ENCODE peak calls at places on chromosome 9, in seven cellular contexts. One of them, this sample, is unnamed.

GRCh38 chr9:91891915-91892314 is 58.1 kb downstream of the ROR2 start:
- DNase-seq in MM.1S: peak; percentile 66
- DNase-seq in psoas muscle: no peak
- DNase-seq in AG04450: no peak
- DNase-seq in epithelial cell of proximal tubule: no peak
- DNase-seq in PC-9: no peak
- DNase-seq in fibroblast of the aortic adventitia: no peak
- DNase-seq in this sample: no peak

GRCh38 chr9:97710356-97711222 is 13.4 kb upstream of the XPA start:
- DNase-seq in MM.1S: peak; percentile 75
- DNase-seq in psoas muscle: no peak
- DNase-seq in AG04450: no peak
- DNase-seq in epithelial cell of proximal tubule: no peak
- DNase-seq in PC-9: peak; percentile 59
- DNase-seq in fibroblast of the aortic adventitia: peak; percentile 78
- DNase-seq in this sample: peak; percentile 81

GRCh38 chr9:87479801-87480201 is 17.9 kb upstream of the DAPK1 start:
- DNase-seq in MM.1S: peak; percentile 33
- DNase-seq in psoas muscle: no peak
- DNase-seq in AG04450: no peak
- DNase-seq in epithelial cell of proximal tubule: no peak
- DNase-seq in PC-9: no peak
- DNase-seq in fibroblast of the aortic adventitia: no peak
- DNase-seq in this sample: peak; percentile 75

GRCh38 chr9:137582286-137582860 is 3.6 kb upstream of the DPH7 start:
- DNase-seq in MM.1S: no peak
- DNase-seq in psoas muscle: peak; percentile 71
- DNase-seq in AG04450: no peak
- DNase-seq in epithelial cell of proximal tubule: no peak
- DNase-seq in PC-9: no peak
- DNase-seq in fibroblast of the aortic adventitia: no peak
- DNase-seq in this sample: no peak

GRCh38 chr9:110619831-110620230 is 40.3 kb upstream of the SVEP1 start:
- DNase-seq in MM.1S: no peak
- DNase-seq in psoas muscle: no peak
- DNase-seq in AG04450: peak; percentile 21
- DNase-seq in epithelial cell of proximal tubule: no peak
- DNase-seq in PC-9: no peak
- DNase-seq in fibroblast of the aortic adventitia: peak; percentile 67
- DNase-seq in this sample: no peak

GRCh38 chr9:97704327-97704677 is 7.2 kb upstream of the XPA start:
- DNase-seq in MM.1S: no peak
- DNase-seq in psoas muscle: no peak
- DNase-seq in AG04450: no peak
- DNase-seq in epithelial cell of proximal tubule: no peak
- DNase-seq in PC-9: no peak
- DNase-seq in fibroblast of the aortic adventitia: no peak
- DNase-seq in this sample: no peak

GRCh38 chr9:224540-225520 is 10.2 kb downstream of the DOCK8 start:
- DNase-seq in MM.1S: no peak
- DNase-seq in psoas muscle: no peak
- DNase-seq in AG04450: no peak
- DNase-seq in epithelial cell of proximal tubule: no peak
- DNase-seq in PC-9: peak; percentile 86
- DNase-seq in fibroblast of the aortic adventitia: peak; percentile 4
- DNase-seq in this sample: no peak

GRCh38 chr9:134570151-134570621 is 71.4 kb upstream of the COL5A1 start:
- DNase-seq in MM.1S: no peak
- DNase-seq in psoas muscle: no peak
- DNase-seq in AG04450: no peak
- DNase-seq in epithelial cell of proximal tubule: no peak
- DNase-seq in PC-9: no peak
- DNase-seq in fibroblast of the aortic adventitia: peak; percentile 38
- DNase-seq in this sample: no peak

GRCh38 chr9:124290743-124291554 is 33.2 kb downstream of the NEK6 start:
- DNase-seq in MM.1S: no peak
- DNase-seq in psoas muscle: no peak
- DNase-seq in AG04450: no peak
- DNase-seq in epithelial cell of proximal tubule: no peak
- DNase-seq in PC-9: no peak
- DNase-seq in fibroblast of the aortic adventitia: no peak
- DNase-seq in this sample: peak; percentile 52

GRCh38 chr9:124613849-124614248 is 106.7 kb upstream of the NR5A1 start:
- DNase-seq in MM.1S: no peak
- DNase-seq in psoas muscle: no peak
- DNase-seq in AG04450: no peak
- DNase-seq in epithelial cell of proximal tubule: no peak
- DNase-seq in PC-9: no peak
- DNase-seq in fibroblast of the aortic adventitia: no peak
- DNase-seq in this sample: no peak

GRCh38 chr9:89664896-89665329 is 60.1 kb downstream of the GADD45G start:
- DNase-seq in MM.1S: no peak
- DNase-seq in psoas muscle: no peak
- DNase-seq in AG04450: no peak
- DNase-seq in epithelial cell of proximal tubule: no peak
- DNase-seq in PC-9: no peak
- DNase-seq in fibroblast of the aortic adventitia: no peak
- DNase-seq in this sample: no peak

GRCh38 chr9:38215465-38215864 is 146.4 kb upstream of the SHB start:
- DNase-seq in MM.1S: no peak
- DNase-seq in psoas muscle: no peak
- DNase-seq in AG04450: no peak
- DNase-seq in epithelial cell of proximal tubule: no peak
- DNase-seq in PC-9: no peak
- DNase-seq in fibroblast of the aortic adventitia: no peak
- DNase-seq in this sample: no peak

GRCh38 chr9:93891050-93891449 is 64.1 kb downstream of the BARX1 start:
- DNase-seq in MM.1S: no peak
- DNase-seq in psoas muscle: no peak
- DNase-seq in AG04450: no peak
- DNase-seq in epithelial cell of proximal tubule: no peak
- DNase-seq in PC-9: no peak
- DNase-seq in fibroblast of the aortic adventitia: no peak
- DNase-seq in this sample: no peak

GRCh38 chr9:133322701-133323100 is 13.3 kb downstream of the SURF6 start:
- DNase-seq in MM.1S: no peak
- DNase-seq in psoas muscle: no peak
- DNase-seq in AG04450: no peak
- DNase-seq in epithelial cell of proximal tubule: no peak
- DNase-seq in PC-9: no peak
- DNase-seq in fibroblast of the aortic adventitia: no peak
- DNase-seq in this sample: no peak

GRCh38 chr9:123825337-123825736 is 104.6 kb downstream of the DENND1A start:
- DNase-seq in MM.1S: no peak
- DNase-seq in psoas muscle: no peak
- DNase-seq in AG04450: no peak
- DNase-seq in epithelial cell of proximal tubule: no peak
- DNase-seq in PC-9: no peak
- DNase-seq in fibroblast of the aortic adventitia: no peak
- DNase-seq in this sample: no peak

GRCh38 chr9:70902705-70903131 is 218.7 kb downstream of the TRPM3 start:
- DNase-seq in MM.1S: no peak
- DNase-seq in psoas muscle: no peak
- DNase-seq in AG04450: peak; percentile 83
- DNase-seq in epithelial cell of proximal tubule: peak; percentile 99
- DNase-seq in PC-9: peak; percentile 62
- DNase-seq in fibroblast of the aortic adventitia: peak; percentile 98
- DNase-seq in this sample: no peak

GRCh38 chr9:19209188-19209587 is 21.3 kb upstream of the DENND4C start:
- DNase-seq in MM.1S: no peak
- DNase-seq in psoas muscle: no peak
- DNase-seq in AG04450: no peak
- DNase-seq in epithelial cell of proximal tubule: no peak
- DNase-seq in PC-9: no peak
- DNase-seq in fibroblast of the aortic adventitia: no peak
- DNase-seq in this sample: no peak

GRCh38 chr9:80175286-80175906 is 603.6 kb downstream of the TLE4 start:
- DNase-seq in MM.1S: peak; percentile 51
- DNase-seq in psoas muscle: no peak
- DNase-seq in AG04450: no peak
- DNase-seq in epithelial cell of proximal tubule: no peak
- DNase-seq in PC-9: no peak
- DNase-seq in fibroblast of the aortic adventitia: peak; percentile 58
- DNase-seq in this sample: no peak

GRCh38 chr9:19782005-19782404 is 6.8 kb downstream of the SLC24A2 start:
- DNase-seq in MM.1S: no peak
- DNase-seq in psoas muscle: no peak
- DNase-seq in AG04450: no peak
- DNase-seq in epithelial cell of proximal tubule: no peak
- DNase-seq in PC-9: no peak
- DNase-seq in fibroblast of the aortic adventitia: no peak
- DNase-seq in this sample: no peak

GRCh38 chr9:135158572-135158937 is 71.1 kb downstream of the OLFM1 start:
- DNase-seq in MM.1S: no peak
- DNase-seq in psoas muscle: no peak
- DNase-seq in AG04450: no peak
- DNase-seq in epithelial cell of proximal tubule: no peak
- DNase-seq in PC-9: no peak
- DNase-seq in fibroblast of the aortic adventitia: no peak
- DNase-seq in this sample: no peak

GRCh38 chr9:136713555-136713949 is 1.2 kb downstream of the DIPK1B start:
- DNase-seq in MM.1S: no peak
- DNase-seq in psoas muscle: no peak
- DNase-seq in AG04450: no peak
- DNase-seq in epithelial cell of proximal tubule: no peak
- DNase-seq in PC-9: no peak
- DNase-seq in fibroblast of the aortic adventitia: no peak
- DNase-seq in this sample: no peak

DNA sequence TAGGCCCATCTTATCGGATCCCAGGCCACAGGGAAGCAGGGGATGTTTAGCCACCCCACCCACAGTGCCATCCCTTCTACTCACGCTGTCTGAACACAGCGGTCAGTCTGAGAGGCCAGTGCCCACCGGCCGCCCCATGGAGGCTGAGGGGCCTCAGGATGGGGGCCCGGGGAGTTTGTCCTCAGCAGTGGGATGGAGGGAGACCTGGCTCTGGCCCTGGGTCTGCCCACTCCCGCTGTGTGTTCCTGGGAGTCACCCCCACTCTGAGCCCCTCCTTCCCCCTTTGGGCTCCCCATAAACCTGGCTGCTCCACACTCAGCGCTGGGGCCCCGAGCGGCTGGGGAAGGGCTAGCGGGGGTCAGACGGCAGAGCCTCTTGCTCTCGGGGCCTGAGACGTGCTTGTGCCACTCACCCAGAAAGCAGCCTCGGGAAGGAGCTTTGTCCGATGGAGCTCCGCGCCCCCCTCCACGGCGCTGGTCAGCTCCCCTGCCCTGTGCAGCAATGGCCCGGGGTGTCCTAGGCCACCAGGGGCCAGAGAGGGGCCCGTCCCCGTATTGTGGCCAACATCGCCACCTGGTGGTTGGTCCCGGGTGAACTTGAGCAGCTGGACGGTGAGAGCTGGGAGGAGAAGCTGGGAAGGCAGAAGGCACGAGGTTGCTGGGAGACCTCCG is 10.9 kb upstream of the LAMC3 start:
- DNase-seq in MM.1S: peak; percentile 45
- DNase-seq in psoas muscle: peak; percentile 81
- DNase-seq in AG04450: peak; percentile 18
- DNase-seq in epithelial cell of proximal tubule: no peak
- DNase-seq in PC-9: peak; percentile 52
- DNase-seq in fibroblast of the aortic adventitia: peak; percentile 60
- DNase-seq in this sample: peak; percentile 81
- TF ChIP-seq CTCF in MM.1S: peak; percentile 68
- TF ChIP-seq CTCF in psoas muscle: peak; percentile 51
- TF ChIP-seq CTCF in AG04450: peak; percentile 78
- TF ChIP-seq CTCF in epithelial cell of proximal tubule: peak; percentile 78
- TF ChIP-seq CTCF in PC-9: peak; percentile 88
- TF ChIP-seq CTCF in fibroblast of the aortic adventitia: peak; percentile 76
- TF ChIP-seq CTCF in this sample: peak; percentile 45

GRCh38 chr9:69307446-69308216 is 17.4 kb upstream of the ENTREP1 start:
- DNase-seq in MM.1S: no peak
- DNase-seq in psoas muscle: no peak
- DNase-seq in AG04450: peak; percentile 30
- DNase-seq in epithelial cell of proximal tubule: no peak
- DNase-seq in PC-9: no peak
- DNase-seq in fibroblast of the aortic adventitia: peak; percentile 94
- DNase-seq in this sample: no peak
- TF ChIP-seq CTCF in MM.1S: no peak
- TF ChIP-seq CTCF in psoas muscle: no peak
- TF ChIP-seq CTCF in AG04450: no peak
- TF ChIP-seq CTCF in epithelial cell of proximal tubule: no peak
- TF ChIP-seq CTCF in PC-9: no peak
- TF ChIP-seq CTCF in fibroblast of the aortic adventitia: no peak
- TF ChIP-seq CTCF in this sample: no peak

GRCh38 chr9:75333624-75334023 is 245.3 kb downstream of the OSTF1 start:
- DNase-seq in MM.1S: no peak
- DNase-seq in psoas muscle: no peak
- DNase-seq in AG04450: no peak
- DNase-seq in epithelial cell of proximal tubule: no peak
- DNase-seq in PC-9: no peak
- DNase-seq in fibroblast of the aortic adventitia: no peak
- DNase-seq in this sample: no peak
- TF ChIP-seq CTCF in MM.1S: peak; percentile 35
- TF ChIP-seq CTCF in psoas muscle: peak; percentile 23
- TF ChIP-seq CTCF in AG04450: no peak
- TF ChIP-seq CTCF in epithelial cell of proximal tubule: no peak
- TF ChIP-seq CTCF in PC-9: no peak
- TF ChIP-seq CTCF in fibroblast of the aortic adventitia: no peak
- TF ChIP-seq CTCF in this sample: no peak

DNA sequence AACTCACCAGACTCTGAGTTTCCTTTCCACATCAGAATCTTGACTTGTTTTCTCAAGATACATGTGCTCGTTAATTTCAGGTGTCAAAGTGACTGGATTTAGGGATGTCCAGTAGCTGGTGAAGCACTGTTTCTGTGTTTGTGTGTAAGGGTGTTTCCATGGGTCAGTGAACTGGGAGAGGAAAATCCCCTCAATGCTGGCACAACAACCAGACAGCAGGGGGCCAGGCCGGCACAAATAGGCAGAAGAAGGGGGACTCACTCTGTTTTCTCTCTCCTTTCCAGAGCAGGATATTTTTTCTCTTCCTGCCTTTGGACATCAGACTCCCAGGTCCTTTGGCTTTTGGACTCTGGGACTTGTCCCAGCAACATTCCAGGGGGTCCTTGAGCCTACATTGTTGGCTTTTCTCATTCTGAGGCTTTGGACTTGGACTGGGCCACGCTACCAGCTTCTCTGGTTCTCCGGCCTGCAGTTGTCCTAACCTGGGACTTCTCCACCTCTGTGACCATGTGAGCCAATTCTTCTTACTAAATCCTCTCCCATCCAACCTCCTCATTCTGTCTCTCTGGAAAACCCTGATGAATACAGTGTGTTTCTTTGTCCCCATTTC is 144.0 kb downstream of the CAAP1 start:
- DNase-seq in MM.1S: no peak
- DNase-seq in psoas muscle: no peak
- DNase-seq in AG04450: no peak
- DNase-seq in epithelial cell of proximal tubule: no peak
- DNase-seq in PC-9: no peak
- DNase-seq in fibroblast of the aortic adventitia: no peak
- DNase-seq in this sample: no peak
- TF ChIP-seq CTCF in MM.1S: no peak
- TF ChIP-seq CTCF in psoas muscle: no peak
- TF ChIP-seq CTCF in AG04450: no peak
- TF ChIP-seq CTCF in epithelial cell of proximal tubule: peak; percentile 34
- TF ChIP-seq CTCF in PC-9: no peak
- TF ChIP-seq CTCF in fibroblast of the aortic adventitia: no peak
- TF ChIP-seq CTCF in this sample: no peak

GRCh38 chr9:122213589-122214413 is 15.0 kb downstream of the LHX6 start:
- DNase-seq in MM.1S: peak; percentile 71
- DNase-seq in psoas muscle: no peak
- DNase-seq in AG04450: no peak
- DNase-seq in epithelial cell of proximal tubule: no peak
- DNase-seq in PC-9: no peak
- DNase-seq in fibroblast of the aortic adventitia: no peak
- DNase-seq in this sample: peak; percentile 87
- TF ChIP-seq CTCF in MM.1S: no peak
- TF ChIP-seq CTCF in psoas muscle: no peak
- TF ChIP-seq CTCF in AG04450: no peak
- TF ChIP-seq CTCF in epithelial cell of proximal tubule: no peak
- TF ChIP-seq CTCF in PC-9: no peak
- TF ChIP-seq CTCF in fibroblast of the aortic adventitia: no peak
- TF ChIP-seq CTCF in this sample: no peak

This sample was measured in GM10248.